ENCODE peak calls at places on chromosomes 3 and 15, in five cellular contexts. L, Q, X, T and K are unnamed samples.
A peak's percentile ranks its signal among the peaks of the same experiment; 100 is the strongest.

GRCh38 chr3:171462224-171462623 is 2.0 kb upstream of the TNIK start:
- DNase-seq in L (no peak), Q (no peak), X (no peak), T (peak; percentile 73), K (no peak)

GRCh38 chr15:38216763-38217162 is 35.9 kb upstream of the SPRED1 start:
- DNase-seq in L (no peak), Q (peak; percentile 62), X (no peak), T (no peak), K (no peak)

GRCh38 chr3:31232049-31233040 is 300.4 kb upstream of the STT3B start:
- DNase-seq in L (peak; percentile 21), Q (no peak), X (no peak), T (no peak), K (no peak)

GRCh38 chr3:158217992-158218391 is 108.1 kb downstream of the RSRC1 start:
- DNase-seq in L (no peak), Q (no peak), X (no peak), T (no peak), K (peak; percentile 33)

GRCh38 chr15:78308422-78309021 is 9.1 kb upstream of the SKIC8 start:
- DNase-seq in L (peak; percentile 30), Q (peak; percentile 41), X (peak; percentile 56), T (peak; percentile 77), K (peak; percentile 93)

GRCh38 chr15:78454992-78455391 is 17.0 kb downstream of the IREB2 start:
- DNase-seq in L (no peak), Q (no peak), X (no peak), T (no peak), K (no peak)

GRCh38 chr15:50046868-50047267 is 72.2 kb downstream of the ATP8B4 start:
- DNase-seq in L (peak; percentile 79), Q (no peak), X (no peak), T (no peak), K (no peak)

GRCh38 chr3:137970914-137971831 is 38.8 kb upstream of the CLDN18 start:
- DNase-seq in L (peak; percentile 26), Q (peak; percentile 43), X (peak; percentile 71), T (peak; percentile 58), K (peak; percentile 88)

GRCh38 chr3:23308986-23309625 is 106.0 kb downstream of the UBE2E2 start:
- DNase-seq in L (no peak), Q (no peak), X (no peak), T (no peak), K (no peak)

GRCh38 chr3:62621171-62621570 is 247.8 kb upstream of the FEZF2 start:
- DNase-seq in L (no peak), Q (no peak), X (no peak), T (no peak), K (no peak)

GRCh38 chr15:85920926-85921325 is 126.2 kb upstream of the KLHL25 start:
- DNase-seq in L (no peak), Q (no peak), X (no peak), T (no peak), K (peak; percentile 61)

GRCh38 chr3:80559701-80560100 is 791.9 kb upstream of the ROBO1 start:
- DNase-seq in L (no peak), Q (peak; percentile 3), X (no peak), T (no peak), K (no peak)

GRCh38 chr3:3110299-3110630 is at the start of gene IL5RA:
- DNase-seq in L (no peak), Q (no peak), X (no peak), T (no peak), K (peak; percentile 18)

GRCh38 chr15:80450811-80451321 is 46.7 kb downstream of the ARNT2 start:
- DNase-seq in L (no peak), Q (no peak), X (no peak), T (no peak), K (peak; percentile 23)

GRCh38 chr3:73419179-73419803 is 205.4 kb downstream of the PDZRN3 start:
- DNase-seq in L (peak; percentile 32), Q (no peak), X (no peak), T (no peak), K (peak; percentile 19)

GRCh38 chr3:52210550-52211046 is 12.6 kb downstream of the ALAS1 start:
- DNase-seq in L (no peak), Q (peak; percentile 96), X (no peak), T (no peak), K (no peak)
- H3K9ac ChIP-seq in L (no peak overlapping the region), Q (peak overlapping the region; percentile 50), X (no peak overlapping the region), T (no peak overlapping the region), K (no peak overlapping the region)

DNA sequence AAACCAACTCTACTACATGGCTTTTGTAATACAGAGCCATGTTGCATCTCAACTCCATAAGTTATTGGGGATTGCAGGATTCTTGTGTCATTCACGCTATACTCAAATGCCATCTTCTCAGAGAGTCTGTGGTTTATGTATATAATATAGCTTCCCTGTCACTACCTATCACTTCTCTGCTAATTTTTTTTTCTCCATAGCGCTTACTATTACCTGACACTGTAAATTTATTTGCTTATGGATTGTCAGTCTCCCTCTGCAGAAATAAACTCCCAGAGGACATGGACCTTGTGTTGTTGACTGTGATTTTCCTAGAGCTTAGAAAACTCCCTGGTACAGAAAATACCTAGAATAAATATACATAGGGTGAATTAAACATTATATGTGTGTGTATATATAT is 990.5 kb downstream of the TBL1XR1 start:
- DNase-seq in L (no peak), Q (no peak), X (no peak), T (no peak), K (no peak)
- H4K20me1 ChIP-seq in L (no peaks in the 10 kb centered on the region), Q (no peaks in the 10 kb centered on the region), X (no peaks in the 10 kb centered on the region), T (no peaks in the 10 kb centered on the region), K (no peaks in the 10 kb centered on the region)

DNA sequence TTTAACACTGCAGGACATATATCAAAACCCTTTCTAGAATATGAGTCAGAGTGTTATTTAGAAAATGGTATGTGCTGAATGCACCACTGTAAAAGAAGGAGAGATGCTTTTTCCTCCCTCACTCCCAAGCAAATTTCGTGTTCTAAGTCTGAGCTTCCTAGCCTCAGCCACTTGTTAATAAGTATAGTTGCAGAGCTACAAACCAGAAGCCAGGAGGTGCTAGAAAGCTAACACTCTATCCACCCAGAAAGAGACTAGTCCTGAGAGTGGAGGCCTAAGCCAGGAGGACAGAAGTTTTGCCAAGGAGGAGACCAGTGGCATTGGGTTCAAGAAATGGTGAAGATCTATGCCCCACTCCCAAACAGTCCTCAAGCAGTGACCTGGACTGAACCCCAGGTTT is 40.5 kb upstream of the GYG1 start:
- DNase-seq in L (no peak), Q (peak; percentile 16), X (no peak), T (peak; percentile 9), K (no peak)
- TF ChIP-seq CTCF in L (no peak), Q (peak; percentile 35), X (peak; percentile 42), T (peak; percentile 20), K (peak; percentile 40)

GRCh38 chr15:31238906-31239305 is 87.7 kb upstream of the KLF13 start:
- DNase-seq in L (no peak), Q (no peak), X (no peak), T (no peak), K (no peak)

GRCh38 chr15:31235298-31236183 is 91.1 kb upstream of the KLF13 start:
- DNase-seq in L (peak; percentile 30), Q (no peak), X (no peak), T (peak; percentile 8), K (no peak)

GRCh38 chr15:31238369-31238768 is 88.3 kb upstream of the KLF13 start:
- DNase-seq in L (no peak), Q (no peak), X (no peak), T (no peak), K (no peak)

GRCh38 chr15:31236184-31237041 is 90.2 kb upstream of the KLF13 start:
- DNase-seq in L (peak; percentile 94), Q (peak; percentile 64), X (no peak), T (peak; percentile 65), K (no peak)

GRCh38 chr15:31237042-31237324 is 89.7 kb upstream of the KLF13 start:
- DNase-seq in L (no peak), Q (no peak), X (no peak), T (no peak), K (no peak)
- H3K9ac ChIP-seq in L (no peak overlapping the region), Q (no peak overlapping the region), X (no peak overlapping the region), T (no peak overlapping the region), K (no peak overlapping the region)

GRCh38 chr15:63524316-63525015 is 20.1 kb downstream of the USP3 start:
- DNase-seq in L (no peak), Q (no peak), X (no peak), T (peak; percentile 51), K (no peak)
- H4K20me1 ChIP-seq in L (peaks cover 86% of the 10 kb centered on the region), Q (peaks cover 43% of the 10 kb centered on the region), X (peaks cover 76% of the 10 kb centered on the region), T (peaks cover 16% of the 10 kb centered on the region), K (peaks cover 89% of the 10 kb centered on the region)

GRCh38 chr15:40289140-40289775 is 6.4 kb upstream of the ANKRD63 start:
- DNase-seq in L (no peak), Q (no peak), X (no peak), T (no peak), K (no peak)
- TF ChIP-seq CTCF in L (no peak), Q (no peak), X (no peak), T (no peak), K (no peak)

GRCh38 chr15:44385344-44385942 is 42.0 kb upstream of the CTDSPL2 start:
- DNase-seq in L (no peak), Q (no peak), X (no peak), T (no peak), K (no peak)

DNA sequence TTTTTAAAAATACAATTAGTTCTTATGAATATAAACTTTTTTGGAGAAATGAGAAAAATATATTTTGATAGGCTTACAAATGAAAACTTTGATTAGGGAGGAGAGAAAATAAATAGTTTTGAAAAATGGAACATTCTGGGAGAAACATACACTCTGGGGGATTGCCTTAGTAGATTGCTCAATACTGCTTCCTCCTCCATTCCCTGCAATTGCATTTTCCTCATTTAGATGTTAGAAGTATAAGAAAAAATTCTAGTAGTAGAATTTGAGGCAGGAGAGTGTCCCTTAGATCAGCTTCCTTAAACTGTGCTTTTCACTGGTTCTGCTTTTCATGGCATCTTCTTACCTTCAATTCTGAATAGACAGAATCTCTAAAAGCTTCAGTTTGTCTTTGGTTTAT is 46.2 kb upstream of the CTDSPL2 start:
- DNase-seq in L (no peak), Q (no peak), X (no peak), T (no peak), K (no peak)
- H3K9ac ChIP-seq in L (no peak overlapping the region), Q (no peak overlapping the region), X (no peak overlapping the region), T (no peak overlapping the region), K (no peak overlapping the region)

DNA sequence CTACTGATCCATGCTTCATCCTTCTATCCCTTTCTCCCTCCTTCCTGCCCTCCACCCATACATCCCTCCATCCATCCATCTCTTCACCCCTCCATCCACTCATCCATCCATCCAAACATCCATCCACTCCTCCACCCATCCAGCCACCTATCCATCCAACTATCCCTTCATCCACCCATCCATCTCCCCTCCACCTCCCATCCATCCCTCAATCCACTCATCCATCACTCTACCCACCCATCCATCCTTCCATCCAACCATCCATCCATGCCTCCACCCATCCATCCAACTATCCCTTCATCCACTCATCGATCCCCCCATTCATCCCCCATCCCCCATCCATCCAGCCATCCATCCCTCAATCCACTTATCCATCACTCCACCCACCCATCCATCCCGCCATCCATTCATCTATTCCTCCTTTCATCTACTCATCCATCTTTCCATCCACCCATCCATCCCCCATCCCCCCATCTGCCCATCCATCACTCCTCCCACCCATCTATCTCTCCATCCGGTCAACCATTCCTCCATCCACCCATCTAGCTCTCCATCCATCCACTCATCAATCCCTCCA is 132.4 kb upstream of the IQSEC1 start:
- DNase-seq in L (no peak), Q (no peak), X (no peak), T (no peak), K (no peak)
- H4K20me1 ChIP-seq in L (no peaks in the 10 kb centered on the region), Q (peaks cover 6% of the 10 kb centered on the region), X (peaks cover 10% of the 10 kb centered on the region), T (peaks cover 12% of the 10 kb centered on the region), K (no peaks in the 10 kb centered on the region)

GRCh38 chr3:184160456-184160855 is 5.3 kb downstream of the DVL3 start:
- DNase-seq in L (peak; percentile 89), Q (no peak), X (no peak), T (peak; percentile 39), K (no peak)
- TF ChIP-seq CTCF in L (no peak), Q (no peak), X (no peak), T (no peak), K (no peak)